ENCODE peak calls at places on chromosome 6, in eight cellular contexts. One of them, this sample, is unnamed.
A peak's percentile ranks its signal among the peaks of the same experiment; 100 is the strongest.

GRCh38 chr6:40661726-40662125 is 74.6 kb upstream of the LRFN2 start:
- DNase-seq in iris pigment epithelial cell: no peak
- DNase-seq in MCF 10A: no peak
- DNase-seq in M059J: no peak
- DNase-seq in activated CD4-positive, alpha-beta T cell treated with anti-CD3 and anti-CD28 coated beads, Interleukin-2, amount 50 U/mL, for 48 hours: no peak
- DNase-seq in stimulated activated CD4-positive, alpha-beta T cell treated with anti-CD3 and anti-CD28 coated beads, Interleukin-2, amount 100 ng/mL, for 24 hours: no peak
- DNase-seq in neural crest cell: no peak
- DNase-seq in A549: no peak
- DNase-seq in this sample: no peak

GRCh38 chr6:169993861-169994481 is 242.5 kb downstream of the ERMARD start:
- DNase-seq in iris pigment epithelial cell: no peak
- DNase-seq in MCF 10A: no peak
- DNase-seq in M059J: no peak
- DNase-seq in activated CD4-positive, alpha-beta T cell treated with anti-CD3 and anti-CD28 coated beads, Interleukin-2, amount 50 U/mL, for 48 hours: no peak
- DNase-seq in stimulated activated CD4-positive, alpha-beta T cell treated with anti-CD3 and anti-CD28 coated beads, Interleukin-2, amount 100 ng/mL, for 24 hours: peak; percentile 3
- DNase-seq in neural crest cell: no peak
- DNase-seq in A549: no peak
- DNase-seq in this sample: no peak

GRCh38 chr6:163688971-163689370 is 274.5 kb downstream of the QKI start:
- DNase-seq in iris pigment epithelial cell: peak; percentile 9
- DNase-seq in MCF 10A: peak; percentile 19
- DNase-seq in M059J: no peak
- DNase-seq in activated CD4-positive, alpha-beta T cell treated with anti-CD3 and anti-CD28 coated beads, Interleukin-2, amount 50 U/mL, for 48 hours: no peak
- DNase-seq in stimulated activated CD4-positive, alpha-beta T cell treated with anti-CD3 and anti-CD28 coated beads, Interleukin-2, amount 100 ng/mL, for 24 hours: no peak
- DNase-seq in neural crest cell: no peak
- DNase-seq in A549: no peak
- DNase-seq in this sample: no peak

GRCh38 chr6:135162678-135163439 is 18.2 kb upstream of the MYB start:
- DNase-seq in iris pigment epithelial cell: peak; percentile 27
- DNase-seq in MCF 10A: peak; percentile 59
- DNase-seq in M059J: peak; percentile 40
- DNase-seq in activated CD4-positive, alpha-beta T cell treated with anti-CD3 and anti-CD28 coated beads, Interleukin-2, amount 50 U/mL, for 48 hours: peak; percentile 59
- DNase-seq in stimulated activated CD4-positive, alpha-beta T cell treated with anti-CD3 and anti-CD28 coated beads, Interleukin-2, amount 100 ng/mL, for 24 hours: peak; percentile 49
- DNase-seq in neural crest cell: peak; percentile 62
- DNase-seq in A549: peak; percentile 65
- DNase-seq in this sample: no peak

GRCh38 chr6:128806274-128806673 is 76.7 kb upstream of the LAMA2 start:
- DNase-seq in iris pigment epithelial cell: peak; percentile 76
- DNase-seq in MCF 10A: peak; percentile 57
- DNase-seq in M059J: peak; percentile 13
- DNase-seq in activated CD4-positive, alpha-beta T cell treated with anti-CD3 and anti-CD28 coated beads, Interleukin-2, amount 50 U/mL, for 48 hours: no peak
- DNase-seq in stimulated activated CD4-positive, alpha-beta T cell treated with anti-CD3 and anti-CD28 coated beads, Interleukin-2, amount 100 ng/mL, for 24 hours: no peak
- DNase-seq in neural crest cell: no peak
- DNase-seq in A549: no peak
- DNase-seq in this sample: no peak

GRCh38 chr6:7532232-7532631 is 9.2 kb upstream of the DSP start:
- DNase-seq in iris pigment epithelial cell: no peak
- DNase-seq in MCF 10A: no peak
- DNase-seq in M059J: no peak
- DNase-seq in activated CD4-positive, alpha-beta T cell treated with anti-CD3 and anti-CD28 coated beads, Interleukin-2, amount 50 U/mL, for 48 hours: no peak
- DNase-seq in stimulated activated CD4-positive, alpha-beta T cell treated with anti-CD3 and anti-CD28 coated beads, Interleukin-2, amount 100 ng/mL, for 24 hours: no peak
- DNase-seq in neural crest cell: no peak
- DNase-seq in A549: no peak
- DNase-seq in this sample: no peak

GRCh38 chr6:34462561-34462971 is 3.3 kb upstream of the PACSIN1 start:
- DNase-seq in iris pigment epithelial cell: no peak
- DNase-seq in MCF 10A: peak; percentile 36
- DNase-seq in M059J: peak; percentile 67
- DNase-seq in activated CD4-positive, alpha-beta T cell treated with anti-CD3 and anti-CD28 coated beads, Interleukin-2, amount 50 U/mL, for 48 hours: no peak
- DNase-seq in stimulated activated CD4-positive, alpha-beta T cell treated with anti-CD3 and anti-CD28 coated beads, Interleukin-2, amount 100 ng/mL, for 24 hours: no peak
- DNase-seq in neural crest cell: peak; percentile 10
- DNase-seq in A549: peak; percentile 68
- DNase-seq in this sample: no peak

GRCh38 chr6:20711518-20711917 is 177.3 kb downstream of the CDKAL1 start:
- DNase-seq in iris pigment epithelial cell: peak; percentile 80
- DNase-seq in MCF 10A: no peak
- DNase-seq in M059J: peak; percentile 34
- DNase-seq in activated CD4-positive, alpha-beta T cell treated with anti-CD3 and anti-CD28 coated beads, Interleukin-2, amount 50 U/mL, for 48 hours: no peak
- DNase-seq in stimulated activated CD4-positive, alpha-beta T cell treated with anti-CD3 and anti-CD28 coated beads, Interleukin-2, amount 100 ng/mL, for 24 hours: no peak
- DNase-seq in neural crest cell: no peak
- DNase-seq in A549: no peak
- DNase-seq in this sample: no peak

GRCh38 chr6:75282706-75283105 is 1.9 kb downstream of the TMEM30A start:
- DNase-seq in iris pigment epithelial cell: no peak
- DNase-seq in MCF 10A: peak; percentile 35
- DNase-seq in M059J: no peak
- DNase-seq in activated CD4-positive, alpha-beta T cell treated with anti-CD3 and anti-CD28 coated beads, Interleukin-2, amount 50 U/mL, for 48 hours: no peak
- DNase-seq in stimulated activated CD4-positive, alpha-beta T cell treated with anti-CD3 and anti-CD28 coated beads, Interleukin-2, amount 100 ng/mL, for 24 hours: no peak
- DNase-seq in neural crest cell: no peak
- DNase-seq in A549: no peak
- DNase-seq in this sample: no peak

GRCh38 chr6:28336284-28337024 is 506 bp upstream of the ZSCAN31 start:
- DNase-seq in iris pigment epithelial cell: no peak
- DNase-seq in MCF 10A: peak; percentile 28
- DNase-seq in M059J: peak; percentile 83
- DNase-seq in activated CD4-positive, alpha-beta T cell treated with anti-CD3 and anti-CD28 coated beads, Interleukin-2, amount 50 U/mL, for 48 hours: peak; percentile 9
- DNase-seq in stimulated activated CD4-positive, alpha-beta T cell treated with anti-CD3 and anti-CD28 coated beads, Interleukin-2, amount 100 ng/mL, for 24 hours: peak; percentile 28
- DNase-seq in neural crest cell: no peak
- DNase-seq in A549: no peak
- DNase-seq in this sample: peak; percentile 4

This sample was measured in NCI-H2107.